ENCODE peak calls at places on chromosomes 5 and 9, in five cellular contexts. One of them, this sample, is unnamed.

GRCh38 chr9:86687788-86688187 is 259.5 kb downstream of the GAS1 start:
- DNase-seq in keratinocyte: no peak
- DNase-seq in breast epithelium: no peak
- DNase-seq in brain microvascular endothelial cell: no peak
- DNase-seq in HCT116: no peak
- DNase-seq in this sample: no peak

GRCh38 chr9:127746959-127747569 is 12.0 kb upstream of the TOR2A start:
- DNase-seq in keratinocyte: no peak
- DNase-seq in breast epithelium: no peak
- DNase-seq in brain microvascular endothelial cell: no peak
- DNase-seq in HCT116: no peak
- DNase-seq in this sample: no peak

GRCh38 chr5:159680095-159680494 is 236.2 kb upstream of the ADRA1B start:
- DNase-seq in keratinocyte: no peak
- DNase-seq in breast epithelium: no peak
- DNase-seq in brain microvascular endothelial cell: no peak
- DNase-seq in HCT116: no peak
- DNase-seq in this sample: peak

GRCh38 chr5:67082941-67083340 is 113.7 kb downstream of the CD180 start:
- DNase-seq in keratinocyte: no peak
- DNase-seq in breast epithelium: no peak
- DNase-seq in brain microvascular endothelial cell: no peak
- DNase-seq in HCT116: no peak
- DNase-seq in this sample: no peak

GRCh38 chr9:20844916-20845315 is 160.9 kb downstream of the FOCAD start:
- DNase-seq in keratinocyte: no peak
- DNase-seq in breast epithelium: no peak
- DNase-seq in brain microvascular endothelial cell: no peak
- DNase-seq in HCT116: no peak
- DNase-seq in this sample: no peak

GRCh38 chr5:37815913-37816312 is 23.9 kb downstream of the GDNF start:
- DNase-seq in keratinocyte: no peak
- DNase-seq in breast epithelium: no peak
- DNase-seq in brain microvascular endothelial cell: no peak
- DNase-seq in HCT116: no peak
- DNase-seq in this sample: no peak

GRCh38 chr5:111070272-111071134 is 1.0 kb upstream of the TSLP start:
- DNase-seq in keratinocyte: no peak
- DNase-seq in breast epithelium: no peak
- DNase-seq in brain microvascular endothelial cell: no peak
- DNase-seq in HCT116: no peak
- DNase-seq in this sample: peak

GRCh38 chr9:97109194-97109811 is 70.4 kb upstream of the CTSV start:
- DNase-seq in keratinocyte: no peak
- DNase-seq in breast epithelium: no peak
- DNase-seq in brain microvascular endothelial cell: peak
- DNase-seq in HCT116: peak
- DNase-seq in this sample: peak

GRCh38 chr9:126514037-126514821 is 99.5 kb upstream of the LMX1B start:
- DNase-seq in keratinocyte: no peak
- DNase-seq in breast epithelium: no peak
- DNase-seq in brain microvascular endothelial cell: peak
- DNase-seq in HCT116: peak
- DNase-seq in this sample: no peak

GRCh38 chr5:177362102-177362868 is 4.6 kb downstream of the RGS14 start:
- DNase-seq in keratinocyte: no peak
- DNase-seq in breast epithelium: no peak
- DNase-seq in brain microvascular endothelial cell: no peak
- DNase-seq in HCT116: no peak
- DNase-seq in this sample: no peak

GRCh38 chr5:149829954-149830353 is 99.8 kb downstream of the PPARGC1B start:
- DNase-seq in keratinocyte: no peak
- DNase-seq in breast epithelium: no peak
- DNase-seq in brain microvascular endothelial cell: no peak
- DNase-seq in HCT116: no peak
- DNase-seq in this sample: peak

GRCh38 chr5:135112008-135112670 is 78.1 kb upstream of the PITX1 start:
- DNase-seq in keratinocyte: no peak
- DNase-seq in breast epithelium: no peak
- DNase-seq in brain microvascular endothelial cell: no peak
- DNase-seq in HCT116: no peak
- DNase-seq in this sample: no peak

GRCh38 chr5:8773091-8773615 is 772.7 kb downstream of the SEMA5A start:
- DNase-seq in keratinocyte: no peak
- DNase-seq in breast epithelium: no peak
- DNase-seq in brain microvascular endothelial cell: no peak
- DNase-seq in HCT116: no peak
- DNase-seq in this sample: no peak

GRCh38 chr5:157280927-157281326 is 15.0 kb downstream of the CYFIP2 start:
- DNase-seq in keratinocyte: no peak
- DNase-seq in breast epithelium: no peak
- DNase-seq in brain microvascular endothelial cell: peak
- DNase-seq in HCT116: no peak
- DNase-seq in this sample: no peak

GRCh38 chr5:174424219-174425053 is 299.9 kb upstream of the MSX2 start:
- DNase-seq in keratinocyte: no peak
- DNase-seq in breast epithelium: peak
- DNase-seq in brain microvascular endothelial cell: no peak
- DNase-seq in HCT116: no peak
- DNase-seq in this sample: no peak

GRCh38 chr9:109427886-109428285 is 70.2 kb downstream of the PTPN3 start:
- DNase-seq in keratinocyte: no peak
- DNase-seq in breast epithelium: no peak
- DNase-seq in brain microvascular endothelial cell: no peak
- DNase-seq in HCT116: no peak
- DNase-seq in this sample: no peak

GRCh38 chr5:150177721-150178120 is 11.1 kb downstream of the CDX1 start:
- DNase-seq in keratinocyte: no peak
- DNase-seq in breast epithelium: no peak
- DNase-seq in brain microvascular endothelial cell: no peak
- DNase-seq in HCT116: no peak
- DNase-seq in this sample: no peak

GRCh38 chr5:109691248-109691574 is 1.5 kb downstream of the MAN2A1 start:
- DNase-seq in keratinocyte: no peak
- DNase-seq in breast epithelium: no peak
- DNase-seq in brain microvascular endothelial cell: no peak
- DNase-seq in HCT116: no peak
- DNase-seq in this sample: no peak
- TF ChIP-seq CTCF in keratinocyte: no peak
- TF ChIP-seq CTCF in breast epithelium: no peak
- TF ChIP-seq CTCF in brain microvascular endothelial cell: no peak
- TF ChIP-seq CTCF in HCT116: no peak
- TF ChIP-seq CTCF in this sample: no peak

GRCh38 chr5:126754609-126755008 is 22.3 kb upstream of the LMNB1 start:
- DNase-seq in keratinocyte: no peak
- DNase-seq in breast epithelium: no peak
- DNase-seq in brain microvascular endothelial cell: no peak
- DNase-seq in HCT116: no peak
- DNase-seq in this sample: no peak

GRCh38 chr5:126757713-126758357 is 19.1 kb upstream of the LMNB1 start:
- DNase-seq in keratinocyte: no peak
- DNase-seq in breast epithelium: no peak
- DNase-seq in brain microvascular endothelial cell: no peak
- DNase-seq in HCT116: no peak
- DNase-seq in this sample: no peak

GRCh38 chr5:126752052-126752785 is 24.7 kb upstream of the LMNB1 start:
- DNase-seq in keratinocyte: no peak
- DNase-seq in breast epithelium: no peak
- DNase-seq in brain microvascular endothelial cell: no peak
- DNase-seq in HCT116: no peak
- DNase-seq in this sample: no peak

GRCh38 chr5:126753227-126753626 is 23.7 kb upstream of the LMNB1 start:
- DNase-seq in keratinocyte: no peak
- DNase-seq in breast epithelium: no peak
- DNase-seq in brain microvascular endothelial cell: no peak
- DNase-seq in HCT116: no peak
- DNase-seq in this sample: no peak

DNA sequence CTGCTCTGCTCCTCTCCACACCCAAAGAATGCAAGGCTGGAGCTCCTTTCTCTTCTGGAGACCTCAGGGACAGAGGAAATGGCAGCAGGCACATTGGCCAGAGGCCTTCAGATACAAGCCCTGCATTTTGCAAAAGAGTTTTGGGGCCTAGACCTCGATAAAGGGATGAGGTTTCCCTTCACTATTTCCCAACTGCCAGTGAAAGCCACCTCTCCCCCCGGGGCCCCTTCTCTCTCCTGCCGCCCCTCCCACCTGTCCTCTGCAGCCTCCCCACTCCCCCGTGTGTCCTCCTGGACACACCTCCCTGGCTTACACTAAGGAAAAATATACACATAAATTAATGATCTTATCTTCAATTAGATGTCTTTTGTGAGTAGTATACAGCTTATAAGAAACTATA is 21.3 kb upstream of the LMNB1 start:
- DNase-seq in keratinocyte: no peak
- DNase-seq in breast epithelium: no peak
- DNase-seq in brain microvascular endothelial cell: no peak
- DNase-seq in HCT116: no peak
- DNase-seq in this sample: no peak
- H3K4me3 ChIP-seq in keratinocyte: no peak
- H3K4me3 ChIP-seq in breast epithelium: no peak
- H3K4me3 ChIP-seq in brain microvascular endothelial cell: no peak
- H3K4me3 ChIP-seq in HCT116: no peak
- H3K4me3 ChIP-seq in this sample: no peak

DNA sequence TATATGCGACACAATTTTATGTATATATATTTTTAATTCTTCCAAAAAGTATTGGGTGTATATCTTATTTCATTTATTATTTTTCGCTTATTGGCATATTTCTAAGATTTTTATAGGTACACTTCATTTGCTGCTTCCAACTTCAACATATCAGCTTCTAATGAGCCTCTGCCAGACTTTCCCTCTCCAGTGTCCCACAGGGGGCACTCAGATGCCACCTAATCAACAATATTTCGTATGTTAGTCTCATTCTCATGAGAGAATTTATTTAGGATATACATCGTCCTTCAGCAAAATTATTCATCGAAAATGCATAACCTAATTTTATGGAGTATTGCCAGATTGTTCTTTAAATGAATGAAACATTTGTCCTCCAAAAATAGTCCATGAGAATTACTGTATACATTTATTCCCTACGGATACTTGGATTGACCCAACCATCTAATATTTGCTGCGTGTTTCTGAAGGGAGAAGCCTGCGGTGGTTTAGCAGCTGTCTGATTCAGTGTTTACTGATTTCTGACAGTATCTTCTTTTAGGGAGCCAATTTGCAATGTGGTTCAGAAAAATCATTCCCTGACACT is 100.6 kb upstream of the SELENOP start:
- DNase-seq in keratinocyte: no peak
- DNase-seq in breast epithelium: no peak
- DNase-seq in brain microvascular endothelial cell: peak
- DNase-seq in HCT116: peak
- DNase-seq in this sample: peak
- TF ChIP-seq CTCF in keratinocyte: peak
- TF ChIP-seq CTCF in breast epithelium: no peak
- TF ChIP-seq CTCF in brain microvascular endothelial cell: peak
- TF ChIP-seq CTCF in HCT116: peak
- TF ChIP-seq CTCF in this sample: peak

GRCh38 chr5:124920909-124921666 is 174.6 kb upstream of the ZNF608 start:
- DNase-seq in keratinocyte: no peak
- DNase-seq in breast epithelium: no peak
- DNase-seq in brain microvascular endothelial cell: no peak
- DNase-seq in HCT116: no peak
- DNase-seq in this sample: peak

GRCh38 chr5:124921694-124922093 is 175.3 kb upstream of the ZNF608 start:
- DNase-seq in keratinocyte: no peak
- DNase-seq in breast epithelium: no peak
- DNase-seq in brain microvascular endothelial cell: no peak
- DNase-seq in HCT116: no peak
- DNase-seq in this sample: peak

GRCh38 chr5:124919076-124919475 is 172.6 kb upstream of the ZNF608 start:
- DNase-seq in keratinocyte: no peak
- DNase-seq in breast epithelium: no peak
- DNase-seq in brain microvascular endothelial cell: no peak
- DNase-seq in HCT116: no peak
- DNase-seq in this sample: no peak

GRCh38 chr5:124918618-124919017 is 172.2 kb upstream of the ZNF608 start:
- DNase-seq in keratinocyte: no peak
- DNase-seq in breast epithelium: no peak
- DNase-seq in brain microvascular endothelial cell: no peak
- DNase-seq in HCT116: no peak
- DNase-seq in this sample: no peak

DNA sequence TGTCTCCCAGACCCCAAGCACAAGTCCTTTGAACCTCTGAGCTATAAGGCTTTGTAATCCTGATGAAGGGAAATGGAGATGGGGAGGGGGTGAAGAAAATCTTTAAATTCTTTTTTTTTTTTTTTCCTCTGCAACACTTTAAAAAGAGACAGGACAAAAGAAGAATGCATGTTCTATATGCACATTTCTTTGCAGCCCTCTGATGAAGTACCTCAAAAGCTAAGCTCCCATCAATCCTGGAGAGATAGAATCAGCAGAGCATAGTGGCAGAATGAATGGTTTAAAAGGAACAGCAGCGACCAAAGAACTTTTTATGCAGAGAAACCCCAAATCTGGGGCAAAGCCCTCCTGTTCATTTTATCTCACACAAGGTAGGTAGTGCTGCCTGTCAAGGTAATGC is 173.3 kb upstream of the ZNF608 start:
- DNase-seq in keratinocyte: no peak
- DNase-seq in breast epithelium: no peak
- DNase-seq in brain microvascular endothelial cell: no peak
- DNase-seq in HCT116: no peak
- DNase-seq in this sample: no peak
- H3K4me3 ChIP-seq in keratinocyte: no peak
- H3K4me3 ChIP-seq in breast epithelium: no peak
- H3K4me3 ChIP-seq in brain microvascular endothelial cell: no peak
- H3K4me3 ChIP-seq in HCT116: no peak
- H3K4me3 ChIP-seq in this sample: no peak

GRCh38 chr5:77003246-77003645 is 27.0 kb upstream of the AGGF1 start:
- DNase-seq in keratinocyte: no peak
- DNase-seq in breast epithelium: no peak
- DNase-seq in brain microvascular endothelial cell: peak
- DNase-seq in HCT116: no peak
- DNase-seq in this sample: no peak
- TF ChIP-seq CTCF in keratinocyte: no peak
- TF ChIP-seq CTCF in breast epithelium: no peak
- TF ChIP-seq CTCF in brain microvascular endothelial cell: no peak
- TF ChIP-seq CTCF in HCT116: no peak
- TF ChIP-seq CTCF in this sample: no peak

GRCh38 chr5:1929108-1929991 is 46.6 kb upstream of the IRX4 start:
- DNase-seq in keratinocyte: no peak
- DNase-seq in breast epithelium: no peak
- DNase-seq in brain microvascular endothelial cell: no peak
- DNase-seq in HCT116: no peak
- DNase-seq in this sample: no peak

GRCh38 chr5:1931590-1932138 is 48.9 kb upstream of the IRX4 start:
- DNase-seq in keratinocyte: no peak
- DNase-seq in breast epithelium: peak
- DNase-seq in brain microvascular endothelial cell: no peak
- DNase-seq in HCT116: no peak
- DNase-seq in this sample: no peak

GRCh38 chr5:1930501-1930879 is 47.8 kb upstream of the IRX4 start:
- DNase-seq in keratinocyte: no peak
- DNase-seq in breast epithelium: no peak
- DNase-seq in brain microvascular endothelial cell: no peak
- DNase-seq in HCT116: no peak
- DNase-seq in this sample: no peak

GRCh38 chr5:1933364-1934055 is 50.8 kb upstream of the IRX4 start:
- DNase-seq in keratinocyte: no peak
- DNase-seq in breast epithelium: no peak
- DNase-seq in brain microvascular endothelial cell: no peak
- DNase-seq in HCT116: peak
- DNase-seq in this sample: no peak

GRCh38 chr5:1930880-1931589 is 48.3 kb upstream of the IRX4 start:
- DNase-seq in keratinocyte: no peak
- DNase-seq in breast epithelium: no peak
- DNase-seq in brain microvascular endothelial cell: no peak
- DNase-seq in HCT116: no peak
- DNase-seq in this sample: no peak
- H3K4me3 ChIP-seq in keratinocyte: peak
- H3K4me3 ChIP-seq in breast epithelium: peak
- H3K4me3 ChIP-seq in brain microvascular endothelial cell: no peak
- H3K4me3 ChIP-seq in HCT116: no peak
- H3K4me3 ChIP-seq in this sample: no peak

This sample was measured in GM12865.